ENCODE peak calls at places on chromosomes 5 and 9, in five cellular contexts. One of them, this sample, is unnamed. For H3K36me3, the result is how much of the 10 kb centered on the place peaks cover.

GRCh38 chr9:34374905-34375552 is 1.7 kb downstream of the MYORG start:
- DNase-seq in H1: no peak
- DNase-seq in IMR-90: no peak
- DNase-seq in mesenchymal stem cell: no peak
- DNase-seq in trophoblast cell: peak
- DNase-seq in this sample: no peak

GRCh38 chr5:17910318-17910717 is 276.1 kb downstream of the TAF11L14 start:
- DNase-seq in trophoblast cell: no peak
- DNase-seq in mesenchymal stem cell: no peak
- DNase-seq in H1: no peak
- DNase-seq in IMR-90: peak
- DNase-seq in this sample: no peak

GRCh38 chr9:137464291-137464999 is 5.3 kb upstream of the NSMF start:
- DNase-seq in trophoblast cell: peak
- DNase-seq in IMR-90: no peak
- DNase-seq in mesenchymal stem cell: no peak
- DNase-seq in H1: no peak
- DNase-seq in this sample: no peak

GRCh38 chr5:62473209-62473608 is 60.6 kb downstream of the IPO11 start:
- DNase-seq in IMR-90: peak
- DNase-seq in mesenchymal stem cell: peak
- DNase-seq in H1: no peak
- DNase-seq in trophoblast cell: no peak
- DNase-seq in this sample: no peak

GRCh38 chr5:53815471-53815870 is 255.0 kb downstream of the NDUFS4 start:
- DNase-seq in mesenchymal stem cell: no peak
- DNase-seq in IMR-90: no peak
- DNase-seq in H1: no peak
- DNase-seq in trophoblast cell: no peak
- DNase-seq in this sample: no peak

GRCh38 chr5:150590979-150591411 is 49.5 kb upstream of the SYNPO start:
- DNase-seq in trophoblast cell: no peak
- DNase-seq in H1: no peak
- DNase-seq in IMR-90: no peak
- DNase-seq in mesenchymal stem cell: no peak
- DNase-seq in this sample: peak

GRCh38 chr5:176901260-176902101 is 2.3 kb upstream of the HK3 start:
- DNase-seq in IMR-90: peak
- DNase-seq in H1: no peak
- DNase-seq in mesenchymal stem cell: no peak
- DNase-seq in trophoblast cell: peak
- DNase-seq in this sample: no peak

GRCh38 chr9:21902112-21902511 is 92.1 kb downstream of the CDKN2A start:
- DNase-seq in trophoblast cell: no peak
- DNase-seq in IMR-90: peak
- DNase-seq in H1: no peak
- DNase-seq in mesenchymal stem cell: no peak
- DNase-seq in this sample: no peak

GRCh38 chr5:133386662-133387061 is 225.7 kb downstream of the FSTL4 start:
- DNase-seq in trophoblast cell: no peak
- DNase-seq in mesenchymal stem cell: no peak
- DNase-seq in IMR-90: no peak
- DNase-seq in H1: no peak
- DNase-seq in this sample: no peak

GRCh38 chr5:115842952-115843351 is 1.2 kb downstream of the AP3S1 start:
- DNase-seq in IMR-90: no peak
- DNase-seq in trophoblast cell: no peak
- DNase-seq in mesenchymal stem cell: no peak
- DNase-seq in H1: no peak
- DNase-seq in this sample: no peak

GRCh38 chr5:179303801-179304200 is 41.5 kb downstream of the ADAMTS2 start:
- DNase-seq in H1: no peak
- DNase-seq in mesenchymal stem cell: no peak
- DNase-seq in IMR-90: no peak
- DNase-seq in trophoblast cell: no peak
- DNase-seq in this sample: no peak

GRCh38 chr9:127158995-127159801 is 36.8 kb upstream of the ANGPTL2 start:
- DNase-seq in H1: peak
- DNase-seq in trophoblast cell: no peak
- DNase-seq in IMR-90: peak
- DNase-seq in mesenchymal stem cell: peak
- DNase-seq in this sample: peak

GRCh38 chr5:151781201-151781600 is 9.4 kb downstream of the G3BP1 start:
- DNase-seq in trophoblast cell: no peak
- DNase-seq in IMR-90: no peak
- DNase-seq in mesenchymal stem cell: no peak
- DNase-seq in H1: no peak
- DNase-seq in this sample: no peak

GRCh38 chr9:127769985-127770904 is 8.2 kb downstream of the SH2D3C start:
- DNase-seq in trophoblast cell: no peak
- DNase-seq in IMR-90: no peak
- DNase-seq in mesenchymal stem cell: no peak
- DNase-seq in H1: no peak
- DNase-seq in this sample: no peak

GRCh38 chr5:127439544-127440096 is 77.8 kb upstream of the PRRC1 start:
- DNase-seq in mesenchymal stem cell: no peak
- DNase-seq in IMR-90: no peak
- DNase-seq in H1: no peak
- DNase-seq in trophoblast cell: no peak
- DNase-seq in this sample: no peak

GRCh38 chr9:86822006-86822405 is 125.3 kb downstream of the GAS1 start:
- DNase-seq in H1: no peak
- DNase-seq in trophoblast cell: no peak
- DNase-seq in mesenchymal stem cell: no peak
- DNase-seq in IMR-90: no peak
- DNase-seq in this sample: no peak

GRCh38 chr9:20478780-20479179 is 143.5 kb downstream of the MLLT3 start:
- DNase-seq in mesenchymal stem cell: no peak
- DNase-seq in trophoblast cell: no peak
- DNase-seq in H1: no peak
- DNase-seq in IMR-90: no peak
- DNase-seq in this sample: no peak

GRCh38 chr5:177403194-177403825 is 2.8 kb upstream of the PFN3 start:
- DNase-seq in trophoblast cell: peak
- DNase-seq in IMR-90: peak
- DNase-seq in H1: no peak
- DNase-seq in mesenchymal stem cell: peak
- DNase-seq in this sample: peak

GRCh38 chr9:21694424-21694823 is 108.0 kb upstream of the MTAP start:
- DNase-seq in mesenchymal stem cell: no peak
- DNase-seq in trophoblast cell: no peak
- DNase-seq in IMR-90: no peak
- DNase-seq in H1: no peak
- DNase-seq in this sample: no peak

GRCh38 chr5:43547532-43547931 is 9.3 kb downstream of the PAIP1 start:
- DNase-seq in mesenchymal stem cell: no peak
- DNase-seq in trophoblast cell: no peak
- DNase-seq in IMR-90: no peak
- DNase-seq in H1: no peak
- DNase-seq in this sample: no peak
- H3K36me3 ChIP-seq in mesenchymal stem cell: half or more
- H3K36me3 ChIP-seq in trophoblast cell: under half
- H3K36me3 ChIP-seq in IMR-90: under half
- H3K36me3 ChIP-seq in H1: half or more
- H3K36me3 ChIP-seq in this sample: under half

GRCh38 chr5:160133071-160133917 is 14.0 kb upstream of the PWWP2A start:
- DNase-seq in IMR-90: no peak
- DNase-seq in trophoblast cell: no peak
- DNase-seq in H1: peak
- DNase-seq in mesenchymal stem cell: peak
- DNase-seq in this sample: peak
- H4K8ac ChIP-seq in IMR-90: no peak
- H4K8ac ChIP-seq in trophoblast cell: peak
- H4K8ac ChIP-seq in H1: peak
- H4K8ac ChIP-seq in mesenchymal stem cell: peak
- H4K8ac ChIP-seq in this sample: no peak

GRCh38 chr9:105413486-105414068 is 34.3 kb upstream of the FSD1L start:
- DNase-seq in trophoblast cell: no peak
- DNase-seq in IMR-90: peak
- DNase-seq in H1: no peak
- DNase-seq in mesenchymal stem cell: peak
- DNase-seq in this sample: no peak

GRCh38 chr9:105418588-105419108 is 29.2 kb upstream of the FSD1L start:
- DNase-seq in mesenchymal stem cell: no peak
- DNase-seq in trophoblast cell: no peak
- DNase-seq in IMR-90: no peak
- DNase-seq in H1: no peak
- DNase-seq in this sample: no peak

GRCh38 chr9:105419981-105420597 is 27.7 kb upstream of the FSD1L start:
- DNase-seq in mesenchymal stem cell: no peak
- DNase-seq in H1: no peak
- DNase-seq in IMR-90: no peak
- DNase-seq in trophoblast cell: no peak
- DNase-seq in this sample: no peak

GRCh38 chr9:105415344-105415980 is 32.4 kb upstream of the FSD1L start:
- DNase-seq in trophoblast cell: peak
- DNase-seq in mesenchymal stem cell: peak
- DNase-seq in H1: no peak
- DNase-seq in IMR-90: peak
- DNase-seq in this sample: peak

GRCh38 chr9:105416840-105417239 is 31.0 kb upstream of the FSD1L start:
- DNase-seq in mesenchymal stem cell: no peak
- DNase-seq in H1: no peak
- DNase-seq in IMR-90: no peak
- DNase-seq in trophoblast cell: no peak
- DNase-seq in this sample: no peak
- H2AFZ ChIP-seq in mesenchymal stem cell: no peak
- H2AFZ ChIP-seq in H1: no peak
- H2AFZ ChIP-seq in IMR-90: no peak
- H2AFZ ChIP-seq in trophoblast cell: no peak
- H2AFZ ChIP-seq in this sample: no peak

DNA sequence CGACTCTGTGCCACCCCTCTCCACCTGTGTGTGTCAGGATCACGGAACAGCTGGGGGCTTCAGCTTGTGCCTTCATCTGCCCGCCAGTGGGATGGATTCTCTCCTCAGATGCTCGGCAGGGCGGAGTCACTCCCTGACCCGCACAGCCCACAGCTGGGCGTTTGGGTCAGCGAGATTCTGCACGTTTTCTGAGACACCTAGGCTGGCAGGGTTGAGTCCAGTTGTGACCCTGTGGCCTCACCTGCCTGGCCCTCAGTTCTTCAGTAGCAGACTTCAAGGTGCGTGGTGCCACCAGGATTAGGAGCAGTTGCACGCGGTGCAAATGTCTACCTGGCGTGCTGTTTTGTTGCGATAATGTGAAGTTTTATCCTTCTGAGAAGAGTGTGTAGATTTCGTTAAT is 5.0 kb downstream of the NDUFS6 start:
- DNase-seq in mesenchymal stem cell: no peak
- DNase-seq in H1: no peak
- DNase-seq in IMR-90: no peak
- DNase-seq in trophoblast cell: no peak
- DNase-seq in this sample: no peak
- H3K36me3 ChIP-seq in mesenchymal stem cell: half or more
- H3K36me3 ChIP-seq in H1: half or more
- H3K36me3 ChIP-seq in IMR-90: half or more
- H3K36me3 ChIP-seq in trophoblast cell: half or more
- H3K36me3 ChIP-seq in this sample: half or more

DNA sequence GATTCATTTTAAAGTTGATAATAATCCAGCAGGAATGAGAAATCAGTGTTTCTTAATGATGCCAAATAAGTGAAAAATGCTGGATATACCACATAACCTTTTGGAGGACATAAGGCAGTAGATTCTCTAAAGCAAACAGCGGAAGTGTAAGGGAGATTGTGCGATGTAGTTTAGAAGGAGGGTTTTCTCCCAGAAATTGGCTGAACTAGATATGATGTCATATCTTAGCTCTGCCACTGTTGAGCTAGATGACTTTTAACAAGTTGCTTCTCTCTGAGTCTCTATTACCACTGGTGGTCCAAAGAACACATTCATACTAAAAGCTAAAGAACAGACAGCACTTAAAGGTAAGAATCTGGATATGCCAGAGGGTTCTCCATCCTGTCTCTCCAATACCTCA is 107.0 kb downstream of the NR6A1 start:
- DNase-seq in trophoblast cell: no peak
- DNase-seq in mesenchymal stem cell: no peak
- DNase-seq in IMR-90: no peak
- DNase-seq in H1: no peak
- DNase-seq in this sample: no peak
- H4K8ac ChIP-seq in trophoblast cell: no peak
- H4K8ac ChIP-seq in mesenchymal stem cell: no peak
- H4K8ac ChIP-seq in IMR-90: no peak
- H4K8ac ChIP-seq in H1: no peak
- H4K8ac ChIP-seq in this sample: no peak

GRCh38 chr9:112890106-112891081 is at the start of gene SLC46A2:
- DNase-seq in mesenchymal stem cell: no peak
- DNase-seq in trophoblast cell: no peak
- DNase-seq in IMR-90: no peak
- DNase-seq in H1: no peak
- DNase-seq in this sample: no peak
- H2AFZ ChIP-seq in mesenchymal stem cell: no peak
- H2AFZ ChIP-seq in trophoblast cell: no peak
- H2AFZ ChIP-seq in IMR-90: peak
- H2AFZ ChIP-seq in H1: peak
- H2AFZ ChIP-seq in this sample: peak

DNA sequence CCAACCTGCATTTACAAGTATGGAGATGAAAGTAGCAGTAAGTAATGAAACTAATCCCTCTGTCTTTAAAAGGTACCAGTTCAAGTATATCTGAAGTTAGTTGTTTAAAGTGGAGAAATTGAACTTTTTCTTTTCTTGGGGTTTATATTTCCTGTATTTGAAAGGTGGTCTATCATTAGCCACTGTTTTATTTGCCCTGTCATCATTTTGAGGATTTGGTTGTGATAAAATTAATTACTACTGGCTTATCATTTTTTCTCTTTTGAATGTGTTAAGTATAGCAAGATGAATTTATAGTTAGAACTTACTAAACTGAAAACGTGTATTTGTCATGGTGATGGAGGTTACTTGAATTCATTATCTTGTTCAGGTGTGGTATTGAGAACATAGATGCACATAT is 25.1 kb downstream of the NCBP1 start:
- DNase-seq in IMR-90: no peak
- DNase-seq in H1: no peak
- DNase-seq in mesenchymal stem cell: no peak
- DNase-seq in trophoblast cell: no peak
- DNase-seq in this sample: no peak
- H3K36me3 ChIP-seq in IMR-90: under half
- H3K36me3 ChIP-seq in H1: half or more
- H3K36me3 ChIP-seq in mesenchymal stem cell: half or more
- H3K36me3 ChIP-seq in trophoblast cell: under half
- H3K36me3 ChIP-seq in this sample: half or more